ENCODE peak calls at places on chromosomes 5 and 9, in ten cellular contexts. One of them, this sample, is unnamed.

GRCh38 chr5:16411741-16412455 is 53.7 kb downstream of the ZNF622 start:
- DNase-seq in small intestine: peak; percentile 18
- DNase-seq in activated naive CD8-positive, alpha-beta T cell treated with anti-CD3 and anti-CD28 coated beads for 36 hours: no peak
- DNase-seq in GOT3: no peak
- DNase-seq in HCT116: no peak
- DNase-seq in AG08396: peak; percentile 29
- DNase-seq in amniotic stem cell: no peak
- DNase-seq in dorsolateral prefrontal cortex: no peak
- DNase-seq in nephron progenitor cell: no peak
- DNase-seq in ACHN: no peak
- DNase-seq in this sample: no peak

GRCh38 chr5:116583085-116583766 is 8.6 kb upstream of the SEMA6A start:
- DNase-seq in small intestine: no peak
- DNase-seq in activated naive CD8-positive, alpha-beta T cell treated with anti-CD3 and anti-CD28 coated beads for 36 hours: no peak
- DNase-seq in GOT3: no peak
- DNase-seq in HCT116: no peak
- DNase-seq in AG08396: no peak
- DNase-seq in amniotic stem cell: no peak
- DNase-seq in dorsolateral prefrontal cortex: no peak
- DNase-seq in nephron progenitor cell: no peak
- DNase-seq in ACHN: peak; percentile 23
- DNase-seq in this sample: peak; percentile 19

GRCh38 chr9:127887792-127888191 is 10.3 kb upstream of the AK1 start:
- DNase-seq in small intestine: no peak
- DNase-seq in activated naive CD8-positive, alpha-beta T cell treated with anti-CD3 and anti-CD28 coated beads for 36 hours: no peak
- DNase-seq in GOT3: no peak
- DNase-seq in HCT116: no peak
- DNase-seq in AG08396: no peak
- DNase-seq in amniotic stem cell: no peak
- DNase-seq in dorsolateral prefrontal cortex: no peak
- DNase-seq in nephron progenitor cell: no peak
- DNase-seq in ACHN: peak; percentile 14
- DNase-seq in this sample: peak; percentile 75

GRCh38 chr5:90528704-90529233 is 615 bp downstream of the LYSMD3 start:
- DNase-seq in small intestine: peak; percentile 49
- DNase-seq in activated naive CD8-positive, alpha-beta T cell treated with anti-CD3 and anti-CD28 coated beads for 36 hours: peak; percentile 1
- DNase-seq in GOT3: no peak
- DNase-seq in HCT116: no peak
- DNase-seq in AG08396: peak; percentile 10
- DNase-seq in amniotic stem cell: peak; percentile 11
- DNase-seq in dorsolateral prefrontal cortex: no peak
- DNase-seq in nephron progenitor cell: no peak
- DNase-seq in ACHN: peak; percentile 33
- DNase-seq in this sample: peak; percentile 52

GRCh38 chr5:159331099-159331973 is 1.0 kb upstream of the IL12B start:
- DNase-seq in small intestine: peak; percentile 6
- DNase-seq in activated naive CD8-positive, alpha-beta T cell treated with anti-CD3 and anti-CD28 coated beads for 36 hours: peak; percentile 69
- DNase-seq in GOT3: peak; percentile 49
- DNase-seq in HCT116: no peak
- DNase-seq in AG08396: peak; percentile 72
- DNase-seq in amniotic stem cell: no peak
- DNase-seq in dorsolateral prefrontal cortex: peak; percentile 67
- DNase-seq in nephron progenitor cell: peak; percentile 88
- DNase-seq in ACHN: peak; percentile 50
- DNase-seq in this sample: peak; percentile 19

GRCh38 chr9:128497824-128498610 is 6.5 kb upstream of the GLE1 start:
- DNase-seq in small intestine: no peak
- DNase-seq in activated naive CD8-positive, alpha-beta T cell treated with anti-CD3 and anti-CD28 coated beads for 36 hours: no peak
- DNase-seq in GOT3: no peak
- DNase-seq in HCT116: no peak
- DNase-seq in AG08396: no peak
- DNase-seq in amniotic stem cell: no peak
- DNase-seq in dorsolateral prefrontal cortex: no peak
- DNase-seq in nephron progenitor cell: no peak
- DNase-seq in ACHN: no peak
- DNase-seq in this sample: peak; percentile 28

GRCh38 chr9:21750021-21750735 is 52.3 kb upstream of the MTAP start:
- DNase-seq in small intestine: no peak
- DNase-seq in activated naive CD8-positive, alpha-beta T cell treated with anti-CD3 and anti-CD28 coated beads for 36 hours: no peak
- DNase-seq in GOT3: no peak
- DNase-seq in HCT116: no peak
- DNase-seq in AG08396: no peak
- DNase-seq in amniotic stem cell: no peak
- DNase-seq in dorsolateral prefrontal cortex: no peak
- DNase-seq in nephron progenitor cell: no peak
- DNase-seq in ACHN: no peak
- DNase-seq in this sample: no peak

GRCh38 chr9:92706218-92706940 is 36.4 kb upstream of the IPPK start:
- DNase-seq in small intestine: peak; percentile 34
- DNase-seq in activated naive CD8-positive, alpha-beta T cell treated with anti-CD3 and anti-CD28 coated beads for 36 hours: peak; percentile 39
- DNase-seq in GOT3: no peak
- DNase-seq in HCT116: peak; percentile 54
- DNase-seq in AG08396: peak; percentile 17
- DNase-seq in amniotic stem cell: no peak
- DNase-seq in dorsolateral prefrontal cortex: no peak
- DNase-seq in nephron progenitor cell: no peak
- DNase-seq in ACHN: peak; percentile 44
- DNase-seq in this sample: peak; percentile 41

GRCh38 chr5:58094031-58094430 is 365.9 kb downstream of the PLK2 start:
- DNase-seq in small intestine: no peak
- DNase-seq in activated naive CD8-positive, alpha-beta T cell treated with anti-CD3 and anti-CD28 coated beads for 36 hours: no peak
- DNase-seq in GOT3: no peak
- DNase-seq in HCT116: no peak
- DNase-seq in AG08396: no peak
- DNase-seq in amniotic stem cell: no peak
- DNase-seq in dorsolateral prefrontal cortex: no peak
- DNase-seq in nephron progenitor cell: no peak
- DNase-seq in ACHN: no peak
- DNase-seq in this sample: peak; percentile 46

GRCh38 chr9:15311607-15312006 is 4.6 kb upstream of the TTC39B start:
- DNase-seq in small intestine: no peak
- DNase-seq in activated naive CD8-positive, alpha-beta T cell treated with anti-CD3 and anti-CD28 coated beads for 36 hours: no peak
- DNase-seq in GOT3: no peak
- DNase-seq in HCT116: no peak
- DNase-seq in AG08396: no peak
- DNase-seq in amniotic stem cell: no peak
- DNase-seq in dorsolateral prefrontal cortex: no peak
- DNase-seq in nephron progenitor cell: no peak
- DNase-seq in ACHN: no peak
- DNase-seq in this sample: no peak

GRCh38 chr5:37893414-37894134 is 53.7 kb upstream of the GDNF start:
- DNase-seq in small intestine: no peak
- DNase-seq in activated naive CD8-positive, alpha-beta T cell treated with anti-CD3 and anti-CD28 coated beads for 36 hours: no peak
- DNase-seq in GOT3: no peak
- DNase-seq in HCT116: no peak
- DNase-seq in AG08396: no peak
- DNase-seq in amniotic stem cell: no peak
- DNase-seq in dorsolateral prefrontal cortex: no peak
- DNase-seq in nephron progenitor cell: no peak
- DNase-seq in ACHN: no peak
- DNase-seq in this sample: no peak

GRCh38 chr5:104363567-104363966 is 801.0 kb upstream of the NUDT12 start:
- DNase-seq in small intestine: no peak
- DNase-seq in activated naive CD8-positive, alpha-beta T cell treated with anti-CD3 and anti-CD28 coated beads for 36 hours: no peak
- DNase-seq in GOT3: no peak
- DNase-seq in HCT116: no peak
- DNase-seq in AG08396: no peak
- DNase-seq in amniotic stem cell: no peak
- DNase-seq in dorsolateral prefrontal cortex: no peak
- DNase-seq in nephron progenitor cell: no peak
- DNase-seq in ACHN: no peak
- DNase-seq in this sample: no peak

GRCh38 chr5:89080467-89081116 is 197.6 kb upstream of the MEF2C start:
- DNase-seq in small intestine: no peak
- DNase-seq in activated naive CD8-positive, alpha-beta T cell treated with anti-CD3 and anti-CD28 coated beads for 36 hours: no peak
- DNase-seq in GOT3: no peak
- DNase-seq in HCT116: no peak
- DNase-seq in AG08396: no peak
- DNase-seq in amniotic stem cell: no peak
- DNase-seq in dorsolateral prefrontal cortex: no peak
- DNase-seq in nephron progenitor cell: no peak
- DNase-seq in ACHN: no peak
- DNase-seq in this sample: no peak

GRCh38 chr5:16741007-16741406 is 124.2 kb upstream of the RETREG1 start:
- DNase-seq in small intestine: no peak
- DNase-seq in activated naive CD8-positive, alpha-beta T cell treated with anti-CD3 and anti-CD28 coated beads for 36 hours: no peak
- DNase-seq in GOT3: no peak
- DNase-seq in HCT116: no peak
- DNase-seq in AG08396: no peak
- DNase-seq in amniotic stem cell: no peak
- DNase-seq in dorsolateral prefrontal cortex: no peak
- DNase-seq in nephron progenitor cell: no peak
- DNase-seq in ACHN: no peak
- DNase-seq in this sample: no peak

GRCh38 chr5:112186401-112186990 is 232.6 kb downstream of the EPB41L4A start:
- DNase-seq in small intestine: peak; percentile 40
- DNase-seq in activated naive CD8-positive, alpha-beta T cell treated with anti-CD3 and anti-CD28 coated beads for 36 hours: no peak
- DNase-seq in GOT3: no peak
- DNase-seq in HCT116: peak; percentile 53
- DNase-seq in AG08396: peak; percentile 21
- DNase-seq in amniotic stem cell: peak; percentile 48
- DNase-seq in dorsolateral prefrontal cortex: no peak
- DNase-seq in nephron progenitor cell: peak; percentile 11
- DNase-seq in ACHN: peak; percentile 42
- DNase-seq in this sample: peak; percentile 75

GRCh38 chr5:55994502-55994997 is at the start of gene IL6ST:
- DNase-seq in small intestine: peak; percentile 69
- DNase-seq in activated naive CD8-positive, alpha-beta T cell treated with anti-CD3 and anti-CD28 coated beads for 36 hours: no peak
- DNase-seq in GOT3: no peak
- DNase-seq in HCT116: no peak
- DNase-seq in AG08396: peak; percentile 63
- DNase-seq in amniotic stem cell: peak; percentile 78
- DNase-seq in dorsolateral prefrontal cortex: no peak
- DNase-seq in nephron progenitor cell: no peak
- DNase-seq in ACHN: peak; percentile 70
- DNase-seq in this sample: peak; percentile 79

GRCh38 chr9:81649475-81649874 is 39.9 kb downstream of the TLE1 start:
- DNase-seq in small intestine: peak; percentile 33
- DNase-seq in activated naive CD8-positive, alpha-beta T cell treated with anti-CD3 and anti-CD28 coated beads for 36 hours: no peak
- DNase-seq in GOT3: no peak
- DNase-seq in HCT116: no peak
- DNase-seq in AG08396: no peak
- DNase-seq in amniotic stem cell: no peak
- DNase-seq in dorsolateral prefrontal cortex: no peak
- DNase-seq in nephron progenitor cell: no peak
- DNase-seq in ACHN: no peak
- DNase-seq in this sample: no peak

GRCh38 chr5:135452366-135453030 is 347 bp upstream of the TIFAB start:
- DNase-seq in small intestine: no peak
- DNase-seq in activated naive CD8-positive, alpha-beta T cell treated with anti-CD3 and anti-CD28 coated beads for 36 hours: no peak
- DNase-seq in GOT3: no peak
- DNase-seq in HCT116: no peak
- DNase-seq in AG08396: no peak
- DNase-seq in amniotic stem cell: no peak
- DNase-seq in dorsolateral prefrontal cortex: no peak
- DNase-seq in nephron progenitor cell: no peak
- DNase-seq in ACHN: no peak
- DNase-seq in this sample: no peak

GRCh38 chr5:180085837-180086236 is 14.3 kb upstream of the RNF130 start:
- DNase-seq in small intestine: no peak
- DNase-seq in activated naive CD8-positive, alpha-beta T cell treated with anti-CD3 and anti-CD28 coated beads for 36 hours: no peak
- DNase-seq in GOT3: no peak
- DNase-seq in HCT116: no peak
- DNase-seq in AG08396: no peak
- DNase-seq in amniotic stem cell: no peak
- DNase-seq in dorsolateral prefrontal cortex: no peak
- DNase-seq in nephron progenitor cell: no peak
- DNase-seq in ACHN: no peak
- DNase-seq in this sample: no peak

GRCh38 chr5:76622973-76623596 is at the start of gene F2RL2:
- DNase-seq in small intestine: no peak
- DNase-seq in activated naive CD8-positive, alpha-beta T cell treated with anti-CD3 and anti-CD28 coated beads for 36 hours: no peak
- DNase-seq in GOT3: no peak
- DNase-seq in HCT116: no peak
- DNase-seq in AG08396: peak; percentile 69
- DNase-seq in amniotic stem cell: peak; percentile 85
- DNase-seq in dorsolateral prefrontal cortex: no peak
- DNase-seq in nephron progenitor cell: peak; percentile 28
- DNase-seq in ACHN: peak; percentile 73
- DNase-seq in this sample: peak; percentile 56

GRCh38 chr5:9545959-9546851 is at the start of gene SEMA5A:
- DNase-seq in small intestine: peak; percentile 77
- DNase-seq in activated naive CD8-positive, alpha-beta T cell treated with anti-CD3 and anti-CD28 coated beads for 36 hours: no peak
- DNase-seq in GOT3: no peak
- DNase-seq in HCT116: no peak
- DNase-seq in AG08396: peak; percentile 83
- DNase-seq in amniotic stem cell: peak; percentile 38
- DNase-seq in dorsolateral prefrontal cortex: peak; percentile 22
- DNase-seq in nephron progenitor cell: peak; percentile 85
- DNase-seq in ACHN: peak; percentile 47
- DNase-seq in this sample: no peak

GRCh38 chr5:1322955-1323802 is 21.7 kb downstream of the CLPTM1L start:
- DNase-seq in small intestine: no peak
- DNase-seq in activated naive CD8-positive, alpha-beta T cell treated with anti-CD3 and anti-CD28 coated beads for 36 hours: no peak
- DNase-seq in GOT3: no peak
- DNase-seq in HCT116: no peak
- DNase-seq in AG08396: no peak
- DNase-seq in amniotic stem cell: no peak
- DNase-seq in dorsolateral prefrontal cortex: no peak
- DNase-seq in nephron progenitor cell: no peak
- DNase-seq in ACHN: no peak
- DNase-seq in this sample: no peak

GRCh38 chr5:95812100-95812472 is 10.4 kb downstream of the GLRX start:
- DNase-seq in small intestine: no peak
- DNase-seq in activated naive CD8-positive, alpha-beta T cell treated with anti-CD3 and anti-CD28 coated beads for 36 hours: peak; percentile 55
- DNase-seq in GOT3: no peak
- DNase-seq in HCT116: no peak
- DNase-seq in AG08396: peak; percentile 33
- DNase-seq in amniotic stem cell: no peak
- DNase-seq in dorsolateral prefrontal cortex: no peak
- DNase-seq in nephron progenitor cell: no peak
- DNase-seq in ACHN: no peak
- DNase-seq in this sample: peak; percentile 31

GRCh38 chr5:148427370-148428042 is 43.7 kb downstream of the FBXO38 start:
- DNase-seq in small intestine: no peak
- DNase-seq in activated naive CD8-positive, alpha-beta T cell treated with anti-CD3 and anti-CD28 coated beads for 36 hours: no peak
- DNase-seq in GOT3: no peak
- DNase-seq in HCT116: no peak
- DNase-seq in AG08396: no peak
- DNase-seq in amniotic stem cell: no peak
- DNase-seq in dorsolateral prefrontal cortex: no peak
- DNase-seq in nephron progenitor cell: no peak
- DNase-seq in ACHN: no peak
- DNase-seq in this sample: no peak

GRCh38 chr9:127021664-127022337 is 100.6 kb downstream of the ANGPTL2 start:
- DNase-seq in small intestine: no peak
- DNase-seq in activated naive CD8-positive, alpha-beta T cell treated with anti-CD3 and anti-CD28 coated beads for 36 hours: no peak
- DNase-seq in GOT3: peak; percentile 5
- DNase-seq in HCT116: no peak
- DNase-seq in AG08396: peak; percentile 91
- DNase-seq in amniotic stem cell: peak; percentile 91
- DNase-seq in dorsolateral prefrontal cortex: peak; percentile 81
- DNase-seq in nephron progenitor cell: peak; percentile 21
- DNase-seq in ACHN: no peak
- DNase-seq in this sample: peak; percentile 45

GRCh38 chr5:76542887-76543690 is 80.1 kb downstream of the F2RL2 start:
- DNase-seq in small intestine: peak; percentile 37
- DNase-seq in activated naive CD8-positive, alpha-beta T cell treated with anti-CD3 and anti-CD28 coated beads for 36 hours: peak; percentile 54
- DNase-seq in GOT3: no peak
- DNase-seq in HCT116: no peak
- DNase-seq in AG08396: no peak
- DNase-seq in amniotic stem cell: no peak
- DNase-seq in dorsolateral prefrontal cortex: no peak
- DNase-seq in nephron progenitor cell: peak; percentile 21
- DNase-seq in ACHN: no peak
- DNase-seq in this sample: no peak

GRCh38 chr9:107738789-107739188 is 249.2 kb upstream of the KLF4 start:
- DNase-seq in small intestine: no peak
- DNase-seq in activated naive CD8-positive, alpha-beta T cell treated with anti-CD3 and anti-CD28 coated beads for 36 hours: no peak
- DNase-seq in GOT3: no peak
- DNase-seq in HCT116: no peak
- DNase-seq in AG08396: no peak
- DNase-seq in amniotic stem cell: no peak
- DNase-seq in dorsolateral prefrontal cortex: no peak
- DNase-seq in nephron progenitor cell: no peak
- DNase-seq in ACHN: no peak
- DNase-seq in this sample: peak; percentile 37

GRCh38 chr5:79774171-79774854 is 84.7 kb downstream of the CMYA5 start:
- DNase-seq in small intestine: no peak
- DNase-seq in activated naive CD8-positive, alpha-beta T cell treated with anti-CD3 and anti-CD28 coated beads for 36 hours: peak; percentile 6
- DNase-seq in GOT3: no peak
- DNase-seq in HCT116: peak; percentile 41
- DNase-seq in AG08396: no peak
- DNase-seq in amniotic stem cell: no peak
- DNase-seq in dorsolateral prefrontal cortex: no peak
- DNase-seq in nephron progenitor cell: peak; percentile 26
- DNase-seq in ACHN: peak; percentile 44
- DNase-seq in this sample: peak; percentile 53